ENCODE peak calls at places on chromosomes 11 and 22, in seven cellular contexts. One of them, this sample, is unnamed.

GRCh38 chr11:61028135-61028729 is 56.8 kb downstream of the CD6 start:
- DNase-seq in MM.1S: no peak
- DNase-seq in tibial nerve: no peak
- DNase-seq in ovary: no peak
- DNase-seq in kidney: no peak
- DNase-seq in Panc1: no peak
- DNase-seq in cardiac muscle cell: no peak
- DNase-seq in this sample: no peak

GRCh38 chr11:77126861-77127673 is 979 bp upstream of the MYO7A start:
- DNase-seq in tibial nerve: peak; percentile 33
- DNase-seq in kidney: no peak
- DNase-seq in ovary: peak; percentile 85
- DNase-seq in cardiac muscle cell: peak; percentile 57
- DNase-seq in MM.1S: peak; percentile 74
- DNase-seq in Panc1: no peak
- DNase-seq in this sample: peak; percentile 57

GRCh38 chr11:123183391-123184099 is 11.5 kb downstream of the CLMP start:
- DNase-seq in ovary: no peak
- DNase-seq in Panc1: no peak
- DNase-seq in tibial nerve: no peak
- DNase-seq in cardiac muscle cell: no peak
- DNase-seq in MM.1S: no peak
- DNase-seq in kidney: no peak
- DNase-seq in this sample: no peak

GRCh38 chr11:75525433-75526191 is at the start of gene GDPD5:
- DNase-seq in MM.1S: peak; percentile 72
- DNase-seq in tibial nerve: peak; percentile 60
- DNase-seq in kidney: peak; percentile 94
- DNase-seq in Panc1: no peak
- DNase-seq in ovary: peak; percentile 88
- DNase-seq in cardiac muscle cell: peak; percentile 86
- DNase-seq in this sample: peak; percentile 92

GRCh38 chr11:1218788-1219445 is 3.9 kb upstream of the MUC5B start:
- DNase-seq in MM.1S: no peak
- DNase-seq in tibial nerve: no peak
- DNase-seq in Panc1: no peak
- DNase-seq in ovary: no peak
- DNase-seq in cardiac muscle cell: no peak
- DNase-seq in kidney: peak; percentile 60
- DNase-seq in this sample: no peak

GRCh38 chr11:10310301-10310841 is 5.5 kb downstream of the ADM start:
- DNase-seq in MM.1S: peak; percentile 98
- DNase-seq in Panc1: no peak
- DNase-seq in ovary: no peak
- DNase-seq in kidney: no peak
- DNase-seq in cardiac muscle cell: peak; percentile 42
- DNase-seq in tibial nerve: no peak
- DNase-seq in this sample: no peak

GRCh38 chr22:22945195-22945594 is 57.6 kb downstream of the IGLL5 start:
- DNase-seq in kidney: no peak
- DNase-seq in Panc1: no peak
- DNase-seq in ovary: no peak
- DNase-seq in tibial nerve: no peak
- DNase-seq in cardiac muscle cell: no peak
- DNase-seq in MM.1S: no peak
- DNase-seq in this sample: no peak

GRCh38 chr11:73306069-73306468 is 2.0 kb upstream of the ARHGEF17 start:
- DNase-seq in cardiac muscle cell: no peak
- DNase-seq in tibial nerve: no peak
- DNase-seq in Panc1: no peak
- DNase-seq in MM.1S: no peak
- DNase-seq in kidney: no peak
- DNase-seq in ovary: no peak
- DNase-seq in this sample: no peak

GRCh38 chr22:38867124-38867455 is 4.9 kb downstream of the CBX6 start:
- DNase-seq in kidney: no peak
- DNase-seq in MM.1S: no peak
- DNase-seq in ovary: no peak
- DNase-seq in cardiac muscle cell: no peak
- DNase-seq in tibial nerve: no peak
- DNase-seq in Panc1: no peak
- DNase-seq in this sample: no peak

GRCh38 chr22:25572708-25573161 is 8.3 kb downstream of the GRK3 start:
- DNase-seq in ovary: no peak
- DNase-seq in Panc1: no peak
- DNase-seq in kidney: no peak
- DNase-seq in cardiac muscle cell: no peak
- DNase-seq in MM.1S: no peak
- DNase-seq in tibial nerve: no peak
- DNase-seq in this sample: no peak
- H3K27ac ChIP-seq in ovary: no peak overlapping the region
- H3K27ac ChIP-seq in Panc1: no peak overlapping the region
- H3K27ac ChIP-seq in kidney: no peak overlapping the region
- H3K27ac ChIP-seq in cardiac muscle cell: no peak overlapping the region
- H3K27ac ChIP-seq in MM.1S: no peak overlapping the region
- H3K27ac ChIP-seq in tibial nerve: no peak overlapping the region
- H3K27ac ChIP-seq in this sample: no peak overlapping the region

DNA sequence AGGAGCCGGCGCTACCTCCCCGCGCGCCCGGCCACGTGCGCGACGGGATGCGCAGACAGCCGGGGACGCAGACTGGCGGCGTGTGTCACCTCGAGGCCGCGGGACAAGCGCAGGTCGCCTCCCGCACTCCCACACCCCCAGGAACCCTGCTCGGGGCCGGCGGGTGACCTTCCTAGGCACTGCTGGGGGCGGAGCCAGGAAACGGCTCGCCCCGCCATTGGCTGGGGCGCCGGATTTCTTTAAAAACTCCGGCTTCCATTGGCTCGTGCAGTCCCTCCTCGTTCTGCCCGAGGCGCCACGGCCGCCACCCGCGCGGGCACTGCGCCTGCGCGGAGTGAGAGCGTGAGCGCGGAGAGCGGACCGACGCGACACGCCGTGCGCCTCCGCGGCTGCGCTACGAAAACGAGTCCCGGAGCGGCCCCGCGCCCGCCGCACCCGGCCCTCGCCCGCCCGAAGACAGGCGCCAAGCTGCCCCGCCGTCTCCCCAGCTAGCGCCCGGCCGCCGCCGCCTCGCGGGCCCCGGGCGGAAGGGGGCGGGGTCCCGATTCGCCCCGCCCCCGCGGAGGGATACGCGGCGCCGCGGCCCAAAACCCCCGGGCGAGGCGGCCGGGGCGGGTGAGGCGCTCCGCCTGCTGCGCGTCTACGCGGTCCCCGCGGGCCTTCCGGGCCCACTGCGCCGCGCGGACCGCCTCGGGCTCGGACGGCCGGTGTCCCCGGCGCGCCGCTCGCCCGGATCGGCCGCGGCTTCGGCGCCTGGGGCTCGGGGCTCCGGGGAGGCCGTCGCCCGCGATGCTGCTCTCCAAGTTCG is at the start of gene PIM3:
- DNase-seq in cardiac muscle cell: peak; percentile 98
- DNase-seq in kidney: peak; percentile 98
- DNase-seq in ovary: peak; percentile 94
- DNase-seq in Panc1: no peak
- DNase-seq in MM.1S: peak; percentile 97
- DNase-seq in tibial nerve: peak; percentile 88
- DNase-seq in this sample: peak; percentile 95
- H3K4me1 ChIP-seq in cardiac muscle cell: peaks cover 10% of the 10 kb centered on the region
- H3K4me1 ChIP-seq in kidney: peaks cover 33% of the 10 kb centered on the region
- H3K4me1 ChIP-seq in ovary: peaks cover 7% of the 10 kb centered on the region
- H3K4me1 ChIP-seq in Panc1: peaks cover 38% of the 10 kb centered on the region
- H3K4me1 ChIP-seq in MM.1S: peaks cover 9% of the 10 kb centered on the region
- H3K4me1 ChIP-seq in tibial nerve: no peaks in the 10 kb centered on the region
- H3K4me1 ChIP-seq in this sample: peaks cover 31% of the 10 kb centered on the region

DNA sequence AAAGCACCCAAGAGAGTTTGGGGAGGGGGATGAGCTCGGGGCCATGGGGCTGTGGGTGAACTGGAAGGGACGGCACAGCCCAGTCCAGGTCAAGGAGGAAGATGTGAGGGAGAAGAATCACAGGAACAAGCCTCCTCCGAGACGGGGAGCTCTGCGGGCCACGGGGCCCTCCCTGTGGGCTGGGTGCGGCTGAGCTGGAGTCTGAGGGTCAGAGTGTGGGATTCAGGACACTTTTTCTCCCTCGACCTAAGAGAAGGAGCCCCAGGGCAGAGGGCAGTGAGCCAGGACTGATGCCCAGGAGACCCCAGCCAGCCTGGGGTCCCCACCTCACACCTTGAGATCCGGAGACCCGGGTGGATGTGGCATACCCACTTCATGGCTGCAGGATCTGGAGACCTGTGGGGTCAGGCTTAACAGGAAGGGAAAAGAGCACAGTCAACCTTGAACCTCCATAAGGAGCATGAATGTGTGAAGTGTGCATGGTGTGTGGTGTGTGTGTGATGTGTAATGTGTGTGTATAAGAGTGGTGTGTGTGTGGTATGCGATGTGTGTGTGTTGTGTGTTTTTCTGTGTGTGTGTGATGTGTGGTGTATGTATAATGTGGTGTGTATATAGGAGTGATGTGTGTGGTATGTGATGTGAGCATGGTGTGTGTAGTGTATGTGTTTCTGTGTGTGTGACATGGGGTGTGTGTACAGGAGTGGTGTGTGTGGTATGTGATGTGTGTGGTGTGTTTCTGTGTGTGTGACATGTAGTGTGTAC is 504.6 kb downstream of the BRD1 start:
- DNase-seq in ovary: no peak
- DNase-seq in Panc1: no peak
- DNase-seq in tibial nerve: no peak
- DNase-seq in cardiac muscle cell: no peak
- DNase-seq in MM.1S: no peak
- DNase-seq in kidney: peak; percentile 38
- DNase-seq in this sample: no peak
- H3K9me3 ChIP-seq in ovary: no peaks in the 10 kb centered on the region
- H3K9me3 ChIP-seq in Panc1: no peaks in the 10 kb centered on the region
- H3K9me3 ChIP-seq in tibial nerve: no peaks in the 10 kb centered on the region
- H3K9me3 ChIP-seq in cardiac muscle cell: no peaks in the 10 kb centered on the region
- H3K9me3 ChIP-seq in MM.1S: no peaks in the 10 kb centered on the region
- H3K9me3 ChIP-seq in kidney: no peaks in the 10 kb centered on the region
- H3K9me3 ChIP-seq in this sample: peaks cover 4% of the 10 kb centered on the region

DNA sequence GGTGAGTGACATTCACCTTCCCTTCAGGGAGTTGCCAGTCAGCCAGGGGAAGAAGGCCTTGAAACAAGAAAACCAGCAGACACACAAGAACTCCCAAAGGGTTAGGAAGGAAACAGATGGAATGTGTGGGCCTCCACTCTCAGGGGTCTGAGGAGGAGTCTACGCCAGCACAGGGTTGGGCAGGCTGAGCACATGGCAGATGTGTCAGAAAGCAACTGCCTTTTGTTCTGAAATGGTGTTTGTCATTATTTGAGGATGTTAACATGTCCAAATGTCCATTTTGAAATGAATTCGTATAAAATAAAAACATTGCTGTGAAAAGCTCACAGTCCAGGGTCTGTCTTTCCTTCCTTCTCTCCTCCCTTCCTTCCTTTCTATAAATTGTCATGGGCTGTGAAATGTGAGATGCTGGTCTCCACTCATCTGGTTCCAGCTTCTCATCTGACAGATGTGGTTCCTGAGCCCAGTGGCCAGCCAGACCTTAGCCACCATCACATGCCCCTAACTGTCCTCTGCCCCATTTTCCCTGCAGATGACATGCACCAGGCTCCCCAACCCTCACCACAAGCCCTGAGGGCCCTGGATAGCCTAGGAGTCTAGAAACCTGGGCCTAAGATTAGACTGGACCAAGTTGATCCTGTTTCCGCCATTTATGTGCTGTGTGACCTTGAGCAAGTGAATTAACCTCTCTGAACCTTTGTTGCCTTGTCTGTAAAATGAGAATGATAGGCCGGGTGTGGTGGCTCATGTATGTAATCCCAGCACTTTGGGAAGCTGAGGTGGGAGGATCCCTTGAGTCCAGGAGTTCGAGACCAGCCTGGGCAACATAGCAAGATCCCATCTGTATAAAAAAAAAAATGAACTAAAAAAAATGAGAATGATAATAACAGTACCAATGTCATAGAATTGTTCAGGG is 56.2 kb upstream of the CRYBB3 start:
- DNase-seq in cardiac muscle cell: no peak
- DNase-seq in tibial nerve: no peak
- DNase-seq in MM.1S: no peak
- DNase-seq in ovary: no peak
- DNase-seq in kidney: no peak
- DNase-seq in Panc1: no peak
- DNase-seq in this sample: no peak
- H3K27ac ChIP-seq in cardiac muscle cell: no peak overlapping the region
- H3K27ac ChIP-seq in tibial nerve: no peak overlapping the region
- H3K27ac ChIP-seq in MM.1S: no peak overlapping the region
- H3K27ac ChIP-seq in ovary: no peak overlapping the region
- H3K27ac ChIP-seq in kidney: no peak overlapping the region
- H3K27ac ChIP-seq in Panc1: no peak overlapping the region
- H3K27ac ChIP-seq in this sample: no peak overlapping the region

GRCh38 chr11:33718441-33718840 is 17.8 kb downstream of the CD59 start:
- DNase-seq in cardiac muscle cell: no peak
- DNase-seq in ovary: no peak
- DNase-seq in Panc1: no peak
- DNase-seq in kidney: no peak
- DNase-seq in MM.1S: no peak
- DNase-seq in tibial nerve: no peak
- DNase-seq in this sample: no peak
- H3K4me1 ChIP-seq in cardiac muscle cell: peaks cover 9% of the 10 kb centered on the region
- H3K4me1 ChIP-seq in ovary: peaks cover 13% of the 10 kb centered on the region
- H3K4me1 ChIP-seq in Panc1: peaks cover 43% of the 10 kb centered on the region
- H3K4me1 ChIP-seq in kidney: peaks cover 27% of the 10 kb centered on the region
- H3K4me1 ChIP-seq in MM.1S: no peaks in the 10 kb centered on the region
- H3K4me1 ChIP-seq in tibial nerve: no peaks in the 10 kb centered on the region
- H3K4me1 ChIP-seq in this sample: peaks cover 10% of the 10 kb centered on the region

GRCh38 chr11:29712616-29713015 is 304.2 kb downstream of the KCNA4 start:
- DNase-seq in tibial nerve: no peak
- DNase-seq in MM.1S: no peak
- DNase-seq in cardiac muscle cell: no peak
- DNase-seq in kidney: no peak
- DNase-seq in Panc1: no peak
- DNase-seq in ovary: no peak
- DNase-seq in this sample: no peak

GRCh38 chr11:29713831-29714320 is 303.0 kb downstream of the KCNA4 start:
- DNase-seq in MM.1S: no peak
- DNase-seq in cardiac muscle cell: no peak
- DNase-seq in kidney: no peak
- DNase-seq in Panc1: no peak
- DNase-seq in ovary: no peak
- DNase-seq in tibial nerve: no peak
- DNase-seq in this sample: no peak

GRCh38 chr11:29707924-29708323 is 308.9 kb downstream of the KCNA4 start:
- DNase-seq in MM.1S: no peak
- DNase-seq in Panc1: no peak
- DNase-seq in ovary: no peak
- DNase-seq in kidney: no peak
- DNase-seq in cardiac muscle cell: no peak
- DNase-seq in tibial nerve: no peak
- DNase-seq in this sample: no peak
- H3K9me3 ChIP-seq in MM.1S: no peaks in the 10 kb centered on the region
- H3K9me3 ChIP-seq in Panc1: no peaks in the 10 kb centered on the region
- H3K9me3 ChIP-seq in ovary: no peaks in the 10 kb centered on the region
- H3K9me3 ChIP-seq in kidney: no peaks in the 10 kb centered on the region
- H3K9me3 ChIP-seq in cardiac muscle cell: no peaks in the 10 kb centered on the region
- H3K9me3 ChIP-seq in tibial nerve: no peaks in the 10 kb centered on the region
- H3K9me3 ChIP-seq in this sample: no peaks in the 10 kb centered on the region

DNA sequence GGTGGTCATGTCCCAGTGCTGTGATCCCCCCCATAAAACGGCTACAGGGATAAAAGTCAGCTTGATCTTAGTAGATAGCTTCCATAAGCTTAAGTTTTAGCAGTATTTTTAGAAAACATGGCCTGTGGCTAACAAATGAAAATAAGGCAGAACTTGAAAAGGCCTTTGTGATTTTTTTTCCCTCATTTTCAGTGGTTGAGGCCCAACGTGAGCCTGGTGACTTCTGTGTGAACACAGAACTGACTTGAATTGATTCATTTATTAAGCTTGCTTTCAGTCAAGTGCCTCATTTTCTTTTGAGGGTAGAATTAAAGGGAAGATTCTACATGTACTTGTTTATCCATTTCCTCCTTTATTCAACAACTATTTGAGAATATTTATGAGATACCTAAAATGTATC is 44.6 kb downstream of the CD44 start:
- DNase-seq in kidney: no peak
- DNase-seq in tibial nerve: no peak
- DNase-seq in MM.1S: no peak
- DNase-seq in Panc1: no peak
- DNase-seq in cardiac muscle cell: no peak
- DNase-seq in ovary: no peak
- DNase-seq in this sample: no peak
- H3K27ac ChIP-seq in kidney: no peak overlapping the region
- H3K27ac ChIP-seq in tibial nerve: no peak overlapping the region
- H3K27ac ChIP-seq in MM.1S: peak overlapping the region; percentile 61
- H3K27ac ChIP-seq in Panc1: peak overlapping the region; percentile 92
- H3K27ac ChIP-seq in cardiac muscle cell: no peak overlapping the region
- H3K27ac ChIP-seq in ovary: no peak overlapping the region
- H3K27ac ChIP-seq in this sample: no peak overlapping the region